ENCODE peak calls at places on chromosomes 5 and 9, in ten cellular contexts. S is caudate nucleus; Q is activated CD4-positive, alpha-beta T cell treated with anti-CD3 and anti-CD28 coated beads for 24 hours; U is iris pigment epithelial cell; M is nephron progenitor cell; F is amygdala; C is NCI-H774; Z is foreskin keratinocyte; L is stimulated activated CD4-positive, alpha-beta T cell treated with anti-CD3 and anti-CD28 coated beads, Interleukin-12 subunit alpha, Interleukin-12 subunit beta, amount 100 ng/mL, for 4 hours; G is mucosa of gallbladder. N is an unnamed sample.

GRCh38 chr9:5518937-5519319 is 8.6 kb downstream of the PDCD1LG2 start:
- DNase-seq in S (no peak), Q (peak; percentile 32), U (no peak), M (no peak), F (no peak), C (no peak), Z (no peak), L (no peak), G (no peak), N (no peak)

GRCh38 chr9:110115868-110116542 is 92.0 kb downstream of the C9orf152 start:
- DNase-seq in S (no peak), Q (no peak), U (peak; percentile 83), M (no peak), F (no peak), C (no peak), Z (peak; percentile 83), L (no peak), G (no peak), N (no peak)

GRCh38 chr5:1511651-1512540 is 11.9 kb downstream of the LPCAT1 start:
- DNase-seq in S (no peak), Q (no peak), U (peak; percentile 27), M (no peak), F (no peak), C (peak; percentile 76), Z (peak; percentile 32), L (no peak), G (no peak), N (peak; percentile 8)

GRCh38 chr5:59956130-59956773 is 62.7 kb upstream of the PDE4D start:
- DNase-seq in S (no peak), Q (no peak), U (peak; percentile 32), M (no peak), F (no peak), C (no peak), Z (no peak), L (no peak), G (no peak), N (no peak)

GRCh38 chr9:73037613-73038012 is 84.8 kb upstream of the ALDH1A1 start:
- DNase-seq in S (no peak), Q (no peak), U (peak; percentile 29), M (no peak), F (no peak), C (no peak), Z (peak; percentile 15), L (no peak), G (no peak), N (no peak)

GRCh38 chr9:16247188-16247875 is 623.1 kb downstream of the BNC2 start:
- DNase-seq in S (no peak), Q (no peak), U (peak; percentile 37), M (no peak), F (no peak), C (no peak), Z (peak; percentile 54), L (no peak), G (no peak), N (no peak)

GRCh38 chr9:136173648-136174290 is 31.2 kb downstream of the LHX3 start:
- DNase-seq in S (no peak), Q (no peak), U (no peak), M (no peak), F (no peak), C (no peak), Z (no peak), L (no peak), G (no peak), N (no peak)

GRCh38 chr9:76223749-76224340 is 170.4 kb downstream of the RFK start:
- DNase-seq in S (no peak), Q (no peak), U (peak; percentile 55), M (no peak), F (no peak), C (no peak), Z (peak; percentile 66), L (no peak), G (no peak), N (no peak)

GRCh38 chr9:69036799-69037198 is 1.2 kb downstream of the FXN start:
- DNase-seq in S (no peak), Q (no peak), U (no peak), M (no peak), F (no peak), C (no peak), Z (no peak), L (no peak), G (no peak), N (no peak)

GRCh38 chr9:18124760-18125159 is 349.2 kb upstream of the ADAMTSL1 start:
- DNase-seq in S (no peak), Q (no peak), U (peak; percentile 40), M (no peak), F (no peak), C (no peak), Z (peak; percentile 7), L (no peak), G (no peak), N (no peak)

GRCh38 chr9:33393581-33393980 is 8.8 kb downstream of the AQP7 start:
- DNase-seq in S (no peak), Q (no peak), U (no peak), M (no peak), F (no peak), C (no peak), Z (no peak), L (no peak), G (no peak), N (no peak)

GRCh38 chr5:43309657-43310056 is 3.6 kb downstream of the HMGCS1 start:
- DNase-seq in S (no peak), Q (no peak), U (peak; percentile 37), M (no peak), F (no peak), C (no peak), Z (peak; percentile 54), L (no peak), G (no peak), N (no peak)

GRCh38 chr5:1763960-1764605 is 35.6 kb downstream of the MRPL36 start:
- DNase-seq in S (no peak), Q (no peak), U (no peak), M (no peak), F (no peak), C (no peak), Z (no peak), L (no peak), G (no peak), N (no peak)

GRCh38 chr9:123834907-123835562 is 94.9 kb downstream of the DENND1A start:
- DNase-seq in S (no peak), Q (no peak), U (peak; percentile 31), M (no peak), F (no peak), C (peak; percentile 8), Z (no peak), L (no peak), G (no peak), N (no peak)

GRCh38 chr5:97425511-97425910 is 242.5 kb upstream of the RIOK2 start:
- DNase-seq in S (no peak), Q (no peak), U (peak; percentile 27), M (no peak), F (no peak), C (no peak), Z (peak; percentile 19), L (no peak), G (no peak), N (no peak)

GRCh38 chr9:4762108-4762888 is 21.3 kb upstream of the AK3 start:
- DNase-seq in S (no peak), Q (peak; percentile 78), U (peak; percentile 77), M (peak; percentile 72), F (no peak), C (peak; percentile 79), Z (peak; percentile 70), L (peak; percentile 79), G (peak; percentile 82), N (peak; percentile 62)

GRCh38 chr5:110335361-110336046 is 391.0 kb downstream of the TMEM232 start:
- DNase-seq in S (no peak), Q (no peak), U (peak; percentile 5), M (no peak), F (no peak), C (no peak), Z (no peak), L (no peak), G (no peak), N (no peak)

GRCh38 chr9:127159949-127160610 is 37.6 kb upstream of the ANGPTL2 start:
- DNase-seq in S (no peak), Q (no peak), U (no peak), M (no peak), F (no peak), C (no peak), Z (no peak), L (no peak), G (no peak), N (no peak)

GRCh38 chr5:31614147-31615030 is 24.5 kb upstream of the PDZD2 start:
- DNase-seq in S (no peak), Q (no peak), U (no peak), M (no peak), F (no peak), C (no peak), Z (no peak), L (no peak), G (no peak), N (no peak)

GRCh38 chr9:70043689-70044449 is at the start of gene MAMDC2:
- DNase-seq in S (no peak), Q (no peak), U (peak; percentile 41), M (peak; percentile 61), F (no peak), C (no peak), Z (peak; percentile 40), L (no peak), G (peak; percentile 35), N (peak; percentile 23)

GRCh38 chr5:168047669-168048111 is 243.8 kb upstream of the WWC1 start:
- DNase-seq in S (no peak), Q (no peak), U (no peak), M (no peak), F (no peak), C (no peak), Z (no peak), L (no peak), G (no peak), N (no peak)

GRCh38 chr9:91978739-91979414 is 28.8 kb upstream of the ROR2 start:
- DNase-seq in S (no peak), Q (no peak), U (peak; percentile 89), M (peak; percentile 29), F (no peak), C (peak; percentile 28), Z (peak; percentile 71), L (no peak), G (no peak), N (no peak)

GRCh38 chr5:151093476-151093889 is 12.6 kb upstream of the TNIP1 start:
- DNase-seq in S (no peak), Q (no peak), U (peak; percentile 96), M (no peak), F (no peak), C (no peak), Z (peak; percentile 97), L (no peak), G (no peak), N (no peak)

GRCh38 chr9:83509372-83509771 is 28.8 kb downstream of the FRMD3 start:
- DNase-seq in S (no peak), Q (no peak), U (peak; percentile 1), M (no peak), F (no peak), C (no peak), Z (no peak), L (no peak), G (no peak), N (no peak)

GRCh38 chr9:94599102-94599501 is 5.5 kb upstream of the FBP2 start:
- DNase-seq in S (no peak), Q (no peak), U (no peak), M (no peak), F (no peak), C (no peak), Z (no peak), L (no peak), G (no peak), N (no peak)

GRCh38 chr9:121294866-121295661 is 27.1 kb downstream of the GSN start:
- DNase-seq in S (peak; percentile 24), Q (no peak), U (no peak), M (no peak), F (no peak), C (no peak), Z (no peak), L (no peak), G (peak; percentile 56), N (no peak)

GRCh38 chr5:34738381-34738780 is 82.3 kb downstream of the RAI14 start:
- DNase-seq in S (no peak), Q (no peak), U (no peak), M (no peak), F (no peak), C (no peak), Z (no peak), L (no peak), G (no peak), N (no peak)

N was measured in progenitor cell of endocrine pancreas.